ENCODE peak calls at places on chromosome X, in four cellular contexts. T is mammary epithelial cell, M is IMR-90, D is GM23338. V is an unnamed sample.

GRCh38 chrX:29229802-29230201 is 642.6 kb downstream of the IL1RAPL1 start:
- DNase-seq in D (no peak), T (peak; percentile 35), M (peak; percentile 59), V (no peak)

GRCh38 chrX:55159556-55159955 is 60.6 kb upstream of the PAGE5 start:
- DNase-seq in D (no peak), M (no peak), T (no peak), V (peak; percentile 21)

GRCh38 chrX:28625223-28625622 is 38.0 kb downstream of the IL1RAPL1 start:
- DNase-seq in T (no peak), M (no peak), D (peak; percentile 63), V (no peak)

GRCh38 chrX:67780694-67781109 is 236.9 kb downstream of the AR start:
- DNase-seq in M (peak; percentile 78), D (no peak), T (peak; percentile 9), V (peak; percentile 45)

GRCh38 chrX:805988-806387 is 175.4 kb downstream of the SHOX start:
- DNase-seq in D (no peak), M (no peak), T (no peak), V (no peak)

GRCh38 chrX:24017674-24018073 is 9.3 kb downstream of the KLHL15 start:
- DNase-seq in M (no peak), D (no peak), T (no peak), V (no peak)

GRCh38 chrX:69627744-69628143 is 11.8 kb downstream of the EDA start:
- DNase-seq in D (no peak), M (no peak), T (no peak), V (no peak)

GRCh38 chrX:17500145-17500579 is 125.2 kb downstream of the NHS start:
- DNase-seq in T (peak; percentile 15), M (peak; percentile 64), D (no peak), V (no peak)

GRCh38 chrX:47247206-47247998 is 14.6 kb downstream of the USP11 start:
- DNase-seq in M (peak; percentile 76), D (no peak), T (peak; percentile 16), V (peak; percentile 87)

GRCh38 chrX:118156254-118156952 is 39.8 kb upstream of the KLHL13 start:
- DNase-seq in D (no peak), T (no peak), M (no peak), V (no peak)

GRCh38 chrX:53319614-53320542 is 38.5 kb upstream of the IQSEC2 start:
- DNase-seq in D (no peak), M (no peak), T (no peak), V (peak; percentile 93)

GRCh38 chrX:40383969-40384368 is 196.8 kb upstream of the ATP6AP2 start:
- DNase-seq in D (no peak), M (no peak), T (no peak), V (no peak)

GRCh38 chrX:7996414-7996813 is 69.2 kb upstream of the PNPLA4 start:
- DNase-seq in T (peak; percentile 19), M (peak; percentile 40), D (peak; percentile 33), V (no peak)

GRCh38 chrX:16678689-16679088 is 28.7 kb downstream of the S100G start:
- DNase-seq in D (no peak), M (no peak), T (no peak), V (no peak)

GRCh38 chrX:7568130-7568529 is 274.8 kb upstream of the VCX start:
- DNase-seq in T (no peak), D (no peak), M (no peak), V (no peak)

GRCh38 chrX:24594531-24594930 is 52.6 kb downstream of the PCYT1B start:
- DNase-seq in D (no peak), M (no peak), T (no peak), V (no peak)

GRCh38 chrX:44873415-44874270 is 655 bp downstream of the KDM6A start:
- DNase-seq in T (peak; percentile 64), D (peak; percentile 30), M (peak; percentile 44), V (peak; percentile 88)

GRCh38 chrX:16869393-16870094 is 618 bp downstream of the RBBP7 start:
- DNase-seq in T (peak; percentile 9), D (peak; percentile 60), M (peak; percentile 18), V (peak; percentile 87)

GRCh38 chrX:107654778-107655761 is 26.8 kb downstream of the PRPS1 start:
- DNase-seq in M (peak; percentile 92), D (peak; percentile 90), T (peak; percentile 91), V (peak; percentile 83)

GRCh38 chrX:129686422-129686948 is 31.7 kb upstream of the APLN start:
- DNase-seq in M (peak; percentile 5), T (no peak), D (no peak), V (no peak)

GRCh38 chrX:48938721-48939416 is 18.5 kb downstream of the OTUD5 start:
- DNase-seq in M (no peak), T (no peak), D (no peak), V (no peak)

GRCh38 chrX:149453030-149453429 is 52.1 kb downstream of the IDS start:
- DNase-seq in D (no peak), M (peak; percentile 17), T (peak; percentile 52), V (no peak)

DNA sequence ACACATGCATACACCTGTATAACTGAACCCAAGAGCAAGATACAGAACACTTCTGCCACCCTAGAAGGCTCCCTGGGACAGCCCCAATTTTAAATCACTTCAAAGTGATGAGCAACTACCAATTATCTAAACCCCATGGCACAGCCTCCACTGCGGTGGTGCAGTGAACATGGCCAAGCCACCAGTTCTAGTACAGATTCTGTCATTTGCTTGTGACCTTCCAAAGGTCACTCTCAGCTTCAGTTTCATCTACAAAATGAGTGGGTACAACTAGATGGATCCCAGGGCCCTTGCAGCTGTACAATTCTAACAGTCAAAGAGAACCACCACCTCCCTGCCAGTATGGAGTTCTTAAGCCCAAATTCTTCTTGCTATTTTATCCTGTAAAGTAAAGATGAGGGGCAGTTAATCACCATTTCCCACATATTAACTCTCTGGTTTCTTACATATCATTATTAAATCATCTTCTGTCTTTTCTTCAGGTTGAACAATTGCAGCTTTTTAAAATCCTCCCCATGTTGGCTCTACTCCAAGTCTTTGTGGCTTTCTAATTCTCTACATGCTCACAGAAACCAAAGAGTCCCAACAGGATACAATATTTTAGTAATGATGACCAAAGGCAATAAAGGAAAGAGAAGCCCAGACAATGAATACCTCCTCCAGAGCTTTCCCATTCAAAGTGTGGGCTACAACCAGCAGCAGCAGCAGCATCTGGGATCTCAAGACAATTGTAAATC is 39.0 kb upstream of the GPM6B start:
- DNase-seq in D (no peak), T (peak; percentile 38), M (no peak), V (no peak)
- H3K27ac ChIP-seq in D (peak overlapping the region; percentile 84), T (no peak overlapping the region), M (no peak overlapping the region), V (no peak overlapping the region)

DNA sequence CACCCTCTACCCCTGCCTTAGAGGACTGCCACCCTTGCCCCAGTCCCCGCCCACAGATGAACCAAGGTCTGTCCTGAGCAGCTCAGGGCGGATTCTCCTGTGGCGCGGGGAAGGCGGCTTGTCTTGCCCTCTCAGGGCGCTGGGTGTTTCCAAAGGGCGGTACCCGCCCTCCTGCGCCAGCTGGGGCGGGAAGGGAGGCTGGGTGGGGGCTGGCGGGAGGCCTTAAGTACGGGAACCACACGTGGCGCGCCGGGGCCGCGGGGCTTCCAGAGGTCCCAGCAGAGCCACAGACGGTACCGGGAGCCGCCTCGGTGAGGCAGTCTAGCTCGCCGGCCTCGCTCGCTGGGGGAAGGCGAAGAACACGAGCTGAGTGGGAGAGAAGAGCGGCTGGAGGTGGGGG is 361.1 kb downstream of the MID1IP1 start:
- DNase-seq in D (peak; percentile 44), M (no peak), T (no peak), V (no peak)
- TF ChIP-seq CTCF in D (no peak), M (no peak), T (no peak), V (no peak)

GRCh38 chrX:144732588-144732987 is 514.7 kb upstream of the SPANXN1 start:
- DNase-seq in D (no peak), T (peak; percentile 87), M (no peak), V (no peak)

DNA sequence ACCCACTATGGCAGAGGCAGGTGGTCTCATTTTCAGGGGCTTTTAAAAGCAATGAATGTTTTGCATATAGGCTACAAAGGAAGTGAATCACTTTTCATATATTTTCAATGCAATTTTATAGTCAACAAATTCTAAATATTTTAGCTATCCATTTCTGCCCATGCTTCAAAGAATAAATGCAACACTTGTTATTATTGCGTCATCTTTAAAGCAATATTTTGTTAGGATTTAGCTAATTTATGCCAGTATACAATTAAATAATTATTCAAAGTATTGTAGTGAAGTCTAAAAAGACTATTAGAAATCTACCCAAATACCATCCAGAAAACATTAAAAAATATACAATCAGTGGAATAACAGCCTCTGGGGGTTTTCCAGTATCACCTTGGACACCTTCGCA is 509.1 kb upstream of the SPANXN1 start:
- DNase-seq in M (no peak), T (no peak), D (no peak), V (no peak)
- H2AFZ ChIP-seq in M (no peak overlapping the region), T (no peak overlapping the region), D (no peak overlapping the region), V (no peak overlapping the region)

DNA sequence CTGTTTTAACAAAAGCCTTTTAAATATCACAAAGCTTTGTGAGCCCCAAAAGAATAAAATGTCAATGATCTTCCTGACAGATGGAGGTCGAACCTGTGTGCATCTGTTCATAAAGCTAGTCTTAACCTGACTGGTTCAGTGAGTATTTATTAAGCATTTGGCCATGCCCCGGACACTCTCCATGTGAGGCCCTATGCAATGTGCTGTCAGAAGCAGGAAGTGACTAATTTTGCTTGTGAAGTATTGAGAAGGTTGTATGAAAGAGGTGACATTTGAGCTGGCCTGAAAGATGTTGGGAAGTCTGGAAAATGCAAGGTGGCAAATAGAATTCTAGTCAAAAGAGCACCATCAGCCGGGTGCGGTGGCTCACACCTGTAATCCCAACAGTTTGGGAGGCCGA is 171.4 kb downstream of the MSL3 start:
- DNase-seq in T (peak; percentile 38), M (no peak), D (no peak), V (peak; percentile 15)
- H3K27ac ChIP-seq in T (no peak overlapping the region), M (no peak overlapping the region), D (no peak overlapping the region), V (no peak overlapping the region)

GRCh38 chrX:155406429-155406828 is 24.5 kb downstream of the F8A2 start:
- DNase-seq in M (no peak), D (no peak), T (no peak), V (no peak)
- TF ChIP-seq CTCF in M (no peak), D (no peak), T (no peak), V (no peak)

DNA sequence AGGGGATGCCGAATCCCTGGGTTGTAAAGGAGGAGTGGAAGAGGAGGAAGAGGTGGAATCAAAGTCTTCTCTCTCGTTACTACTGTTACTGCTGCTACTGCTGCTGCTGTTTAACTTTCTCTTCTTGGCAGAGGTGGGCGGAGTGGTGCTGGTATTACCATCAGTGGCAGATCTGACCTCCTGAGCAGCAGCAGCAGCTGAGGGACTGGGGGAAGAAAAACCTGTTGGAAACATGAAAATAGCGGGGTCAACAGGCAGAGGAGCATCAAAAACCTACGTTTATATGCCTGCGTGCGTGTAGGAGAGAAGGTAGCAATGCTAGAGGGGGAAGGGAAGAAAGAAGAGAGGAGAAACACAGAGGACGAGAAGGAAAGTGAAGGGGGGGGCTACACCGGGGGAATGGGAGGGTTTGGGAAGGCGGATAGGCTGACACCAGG is 339 bp downstream of the CUL4B start:
- DNase-seq in M (peak; percentile 39), D (no peak), T (peak; percentile 35), V (no peak)
- H2AFZ ChIP-seq in M (peak overlapping the region; percentile 94), D (peak overlapping the region; percentile 43), T (peak overlapping the region; percentile 59), V (peak overlapping the region; percentile 37)